ENCODE peak calls at places on chromosome 13, in five cellular contexts. H is CD8-positive, alpha-beta memory T cell; M is ascending aorta; Y is HCT116; S is A549. K is an unnamed sample.

GRCh38 chr13:92572190-92572589 is 654.4 kb upstream of the GPC6 start:
- DNase-seq in H (no peak), M (no peak), Y (no peak), S (no peak), K (no peak)

GRCh38 chr13:42525035-42525504 is 48.9 kb upstream of the TNFSF11 start:
- DNase-seq in H (no peak), M (no peak), Y (no peak), S (no peak), K (peak)

GRCh38 chr13:90510319-90510718 is 837.2 kb upstream of the MIR17HG start:
- DNase-seq in H (no peak), M (no peak), Y (no peak), S (no peak), K (no peak)

GRCh38 chr13:113035209-113035800 is 66.3 kb downstream of the MCF2L start:
- DNase-seq in H (no peak), M (no peak), Y (no peak), S (no peak), K (no peak)

GRCh38 chr13:51590966-51591627 is 6.8 kb downstream of the WDFY2 start:
- DNase-seq in H (no peak), M (no peak), Y (no peak), S (peak), K (peak)

GRCh38 chr13:108859202-108860012 is 230.0 kb downstream of the MYO16 start:
- DNase-seq in H (no peak), M (no peak), Y (no peak), S (no peak), K (peak)

GRCh38 chr13:25286308-25286968 is 850 bp downstream of the MTMR6 start:
- DNase-seq in H (peak), M (no peak), Y (no peak), S (no peak), K (peak)

GRCh38 chr13:98653471-98653985 is 76.6 kb upstream of the STK24 start:
- DNase-seq in H (peak), M (no peak), Y (peak), S (peak), K (peak)

GRCh38 chr13:109784590-109785140 is 1.7 kb downstream of the IRS2 start:
- DNase-seq in H (peak), M (no peak), Y (no peak), S (no peak), K (peak)

GRCh38 chr13:82569581-82569980 is 1312.7 kb downstream of the SLITRK1 start:
- DNase-seq in H (no peak), M (no peak), Y (no peak), S (no peak), K (no peak)

GRCh38 chr13:45512148-45512498 is 47.4 kb downstream of the COG3 start:
- DNase-seq in H (no peak), M (no peak), Y (no peak), S (no peak), K (peak)

GRCh38 chr13:65336916-65337315 is 1893.2 kb downstream of the PCDH9 start:
- DNase-seq in H (no peak), M (no peak), Y (no peak), S (no peak), K (no peak)

GRCh38 chr13:97018029-97018819 is 23.9 kb upstream of the OXGR1 start:
- DNase-seq in H (peak), M (no peak), Y (peak), S (no peak), K (no peak)

GRCh38 chr13:87893186-87893585 is 222.0 kb downstream of the SLITRK5 start:
- DNase-seq in H (no peak), M (no peak), Y (no peak), S (no peak), K (no peak)

GRCh38 chr13:34750078-34750703 is 191.9 kb upstream of the NBEA start:
- DNase-seq in H (no peak), M (no peak), Y (no peak), S (no peak), K (no peak)

GRCh38 chr13:25192489-25192888 is 20.4 kb upstream of the AMER2 start:
- DNase-seq in H (no peak), M (no peak), Y (no peak), S (no peak), K (no peak)

GRCh38 chr13:25575562-25575961 is 203.8 kb downstream of the ATP8A2 start:
- DNase-seq in H (no peak), M (no peak), Y (no peak), S (no peak), K (no peak)

GRCh38 chr13:55583953-55584593 is 1556.6 kb upstream of the PRR20A start:
- DNase-seq in H (no peak), M (no peak), Y (no peak), S (no peak), K (no peak)

GRCh38 chr13:42047561-42048322 is 706 bp upstream of the DGKH start:
- DNase-seq in H (peak), M (no peak), Y (peak), S (peak), K (peak)

GRCh38 chr13:95481051-95481775 is 71.3 kb upstream of the CLDN10 start:
- DNase-seq in H (no peak), M (no peak), Y (no peak), S (no peak), K (no peak)

GRCh38 chr13:106381083-106381482 is 154.4 kb downstream of the EFNB2 start:
- DNase-seq in H (no peak), M (no peak), Y (no peak), S (no peak), K (no peak)

GRCh38 chr13:42280537-42280936 is 8.6 kb downstream of the AKAP11 start:
- DNase-seq in H (no peak), M (no peak), Y (no peak), S (no peak), K (no peak)

GRCh38 chr13:50123862-50124535 is 108.8 kb downstream of the KCNRG start:
- DNase-seq in H (peak), M (peak), Y (peak), S (peak), K (peak)

GRCh38 chr13:91054902-91055301 is 292.6 kb upstream of the MIR17HG start:
- DNase-seq in H (no peak), M (no peak), Y (no peak), S (no peak), K (no peak)

GRCh38 chr13:114152831-114153371 is 20.5 kb upstream of the RASA3 start:
- DNase-seq in H (no peak), M (no peak), Y (no peak), S (no peak), K (no peak)

GRCh38 chr13:50115695-50116094 is 100.5 kb downstream of the KCNRG start:
- DNase-seq in H (no peak), M (no peak), Y (no peak), S (no peak), K (no peak)

GRCh38 chr13:51249254-51249653 is 27.1 kb downstream of the FAM124A start:
- DNase-seq in H (no peak), M (no peak), Y (no peak), S (no peak), K (no peak)

GRCh38 chr13:37484056-37484455 is 114.5 kb downstream of the POSTN start:
- DNase-seq in H (no peak), M (no peak), Y (no peak), S (no peak), K (no peak)

GRCh38 chr13:39415403-39415802 is 187.6 kb downstream of the LHFPL6 start:
- DNase-seq in H (no peak), M (no peak), Y (peak), S (no peak), K (peak)

GRCh38 chr13:48575014-48575413 is 42.1 kb upstream of the RCBTB2 start:
- DNase-seq in H (no peak), M (no peak), Y (no peak), S (no peak), K (no peak)

GRCh38 chr13:52405767-52406494 is at the start of gene THSD1:
- DNase-seq in H (peak), M (no peak), Y (no peak), S (peak), K (no peak)

GRCh38 chr13:51801631-51802099 is 2.3 kb downstream of the DHRS12 start:
- DNase-seq in H (no peak), M (no peak), Y (no peak), S (peak), K (peak)

GRCh38 chr13:35768126-35768525 is 291.6 kb upstream of the MAB21L1 start:
- DNase-seq in H (no peak), M (no peak), Y (no peak), S (no peak), K (no peak)

GRCh38 chr13:22061371-22061805 is 390.5 kb downstream of the FGF9 start:
- DNase-seq in H (peak), M (no peak), Y (no peak), S (no peak), K (no peak)

GRCh38 chr13:107873908-107874307 is 341.4 kb downstream of the LIG4 start:
- DNase-seq in H (no peak), M (no peak), Y (no peak), S (no peak), K (no peak)

GRCh38 chr13:25037057-25037813 is 58.7 kb upstream of the PABPC3 start:
- DNase-seq in H (peak), M (no peak), Y (peak), S (no peak), K (peak)

GRCh38 chr13:39538826-39539555 is 64.0 kb downstream of the LHFPL6 start:
- DNase-seq in H (no peak), M (no peak), Y (no peak), S (no peak), K (peak)

GRCh38 chr13:74039667-74040066 is 94.5 kb downstream of the KLF12 start:
- DNase-seq in H (no peak), M (no peak), Y (no peak), S (no peak), K (no peak)

GRCh38 chr13:74036373-74036772 is 97.8 kb downstream of the KLF12 start:
- DNase-seq in H (no peak), M (no peak), Y (no peak), S (no peak), K (no peak)

GRCh38 chr13:74039154-74039553 is 95.0 kb downstream of the KLF12 start:
- DNase-seq in H (no peak), M (no peak), Y (no peak), S (no peak), K (no peak)

GRCh38 chr13:74035881-74036280 is 98.3 kb downstream of the KLF12 start:
- DNase-seq in H (no peak), M (no peak), Y (no peak), S (no peak), K (no peak)

DNA sequence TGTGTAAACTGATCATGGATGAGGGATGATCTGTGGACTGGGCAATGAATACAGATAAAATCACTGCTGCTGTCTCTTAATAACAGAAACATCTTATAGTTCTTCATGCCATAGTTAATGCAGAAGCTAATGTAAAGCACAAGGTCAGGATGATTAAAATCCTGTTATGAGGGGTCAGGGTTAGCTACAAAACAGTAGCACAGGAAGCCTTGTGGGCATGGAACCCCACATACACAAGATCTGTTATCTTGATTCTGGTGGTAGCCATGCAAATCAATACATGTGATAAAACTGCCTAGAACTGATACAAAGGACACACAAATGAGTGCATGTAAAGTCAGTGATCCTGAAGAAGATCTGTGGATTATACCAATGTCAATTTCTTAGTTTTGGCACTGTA is 96.4 kb downstream of the KLF12 start:
- DNase-seq in H (peak), M (no peak), Y (no peak), S (no peak), K (no peak)
- H3K27ac ChIP-seq in H (no peak), M (no peak), Y (no peak), S (no peak), K (no peak)

GRCh38 chr13:75365724-75366173 is 116.2 kb downstream of the TBC1D4 start:
- DNase-seq in H (no peak), M (no peak), Y (peak), S (peak), K (peak)
- H3K4me3 ChIP-seq in H (no peak), M (no peak), Y (peak), S (no peak), K (peak)

GRCh38 chr13:99969934-99970760 is 1.4 kb downstream of the ZIC5 start:
- DNase-seq in H (peak), M (no peak), Y (peak), S (no peak), K (no peak)
- H3K27ac ChIP-seq in H (no peak), M (no peak), Y (peak), S (peak), K (no peak)

DNA sequence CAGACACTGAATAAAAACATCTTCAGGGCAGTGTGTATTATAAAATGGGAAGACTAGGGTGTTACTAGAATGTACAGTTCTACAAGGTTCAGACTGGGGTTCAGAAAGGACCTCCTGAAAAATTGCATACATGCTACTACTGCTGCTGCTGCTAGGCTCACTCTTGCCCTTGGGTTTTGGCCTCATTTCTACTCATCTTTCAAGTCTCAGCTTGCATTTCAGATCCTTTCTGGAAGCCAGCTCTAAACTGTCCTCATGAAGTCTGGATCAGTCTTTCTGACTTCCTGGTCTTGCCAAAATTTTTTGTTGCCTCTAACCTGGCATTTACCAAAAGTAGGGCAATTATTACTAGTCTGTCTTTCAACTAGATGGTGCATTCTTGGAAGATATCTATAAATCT is 393.3 kb downstream of the DIAPH3 start:
- DNase-seq in H (no peak), M (no peak), Y (no peak), S (no peak), K (no peak)
- H3K4me3 ChIP-seq in H (no peak), M (no peak), Y (no peak), S (no peak), K (no peak)

GRCh38 chr13:93859666-93860065 is 619.8 kb downstream of the DCT start:
- DNase-seq in H (no peak), M (no peak), Y (no peak), S (no peak), K (peak)

GRCh38 chr13:93862259-93862658 is 617.2 kb downstream of the DCT start:
- DNase-seq in H (no peak), M (no peak), Y (no peak), S (no peak), K (no peak)

GRCh38 chr13:93861818-93862217 is 617.7 kb downstream of the DCT start:
- DNase-seq in H (no peak), M (no peak), Y (no peak), S (no peak), K (peak)

DNA sequence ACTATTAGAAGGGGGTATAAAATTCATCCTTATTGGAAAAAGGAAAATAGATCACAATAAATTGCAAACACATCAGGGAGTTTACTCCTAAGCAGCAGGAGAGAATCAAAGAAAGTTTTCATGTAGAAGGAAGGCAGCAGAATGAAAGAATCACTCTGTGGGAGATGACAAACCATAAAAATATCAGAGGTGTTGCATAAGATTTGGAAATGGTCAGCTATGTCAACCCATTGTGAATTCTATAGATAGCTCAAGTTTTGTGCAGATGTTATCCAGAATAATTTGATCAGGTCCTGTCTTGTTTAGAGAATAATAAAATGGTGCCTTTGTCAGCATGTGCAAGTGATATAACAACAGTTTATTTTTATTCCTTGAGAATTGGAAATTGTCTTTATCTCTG is 622.4 kb downstream of the DCT start:
- DNase-seq in H (no peak), M (no peak), Y (no peak), S (no peak), K (no peak)
- H3K27ac ChIP-seq in H (no peak), M (no peak), Y (no peak), S (no peak), K (no peak)

GRCh38 chr13:67197704-67198103 is 32.4 kb downstream of the PCDH9 start:
- DNase-seq in H (no peak), M (no peak), Y (no peak), S (no peak), K (no peak)
- H3K4me3 ChIP-seq in H (no peak), M (no peak), Y (no peak), S (no peak), K (no peak)

GRCh38 chr13:40987606-40988280 is 31.4 kb downstream of the ELF1 start:
- DNase-seq in H (no peak), M (no peak), Y (no peak), S (no peak), K (no peak)

GRCh38 chr13:40983725-40984669 is 35.1 kb downstream of the ELF1 start:
- DNase-seq in H (no peak), M (no peak), Y (no peak), S (no peak), K (no peak)

GRCh38 chr13:40984670-40985366 is 34.3 kb downstream of the ELF1 start:
- DNase-seq in H (peak), M (no peak), Y (no peak), S (no peak), K (no peak)

GRCh38 chr13:40985596-40986327 is 33.4 kb downstream of the ELF1 start:
- DNase-seq in H (no peak), M (no peak), Y (no peak), S (no peak), K (no peak)

GRCh38 chr13:40986328-40986856 is 32.7 kb downstream of the ELF1 start:
- DNase-seq in H (no peak), M (no peak), Y (no peak), S (no peak), K (no peak)
- H3K27ac ChIP-seq in H (peak), M (peak), Y (no peak), S (no peak), K (no peak)

GRCh38 chr13:43787518-43787891 is 733 bp upstream of the ENOX1 start:
- DNase-seq in H (no peak), M (no peak), Y (no peak), S (no peak), K (no peak)
- H3K4me3 ChIP-seq in H (no peak), M (peak), Y (peak), S (peak), K (peak)